ENCODE peak calls at places on chromosome 15, in six cellular contexts. Z is fibroblast of lung, J is transverse colon, R is choroid plexus epithelial cell, S is cardiac fibroblast, E is AG09309. U is an unnamed sample.

GRCh38 chr15:47517737-47518136 is 199.6 kb upstream of the SEMA6D start:
- DNase-seq in Z (peak; percentile 37), J (no peak), R (peak; percentile 69), S (peak; percentile 52), E (no peak), U (peak; percentile 50)

GRCh38 chr15:84826369-84826823 is 9.2 kb downstream of the ALPK3 start:
- DNase-seq in Z (peak; percentile 6), J (peak; percentile 50), R (peak; percentile 31), S (peak; percentile 15), E (no peak), U (no peak)

GRCh38 chr15:63465104-63465503 is 39.3 kb upstream of the USP3 start:
- DNase-seq in Z (peak; percentile 75), J (no peak), R (peak; percentile 55), S (peak; percentile 33), E (peak; percentile 45), U (peak; percentile 51)

GRCh38 chr15:40471778-40472130 is 970 bp downstream of the CHST14 start:
- DNase-seq in Z (no peak), J (peak; percentile 23), R (peak; percentile 23), S (no peak), E (no peak), U (no peak)

GRCh38 chr15:52136471-52136993 is 24.0 kb upstream of the BCL2L10 start:
- DNase-seq in Z (no peak), J (no peak), R (peak; percentile 50), S (no peak), E (peak; percentile 27), U (no peak)

GRCh38 chr15:76358453-76358852 is 21.9 kb downstream of the ISL2 start:
- DNase-seq in Z (no peak), J (no peak), R (no peak), S (no peak), E (no peak), U (no peak)

GRCh38 chr15:69290346-69291164 is 8.2 kb upstream of the PAQR5 start:
- DNase-seq in Z (no peak), J (no peak), R (peak; percentile 73), S (peak; percentile 69), E (no peak), U (no peak)

GRCh38 chr15:80585544-80586018 is 109.5 kb upstream of the ABHD17C start:
- DNase-seq in Z (no peak), J (peak; percentile 13), R (no peak), S (no peak), E (no peak), U (no peak)

GRCh38 chr15:52295421-52295991 is at the start of gene MYO5C:
- DNase-seq in Z (peak; percentile 43), J (peak; percentile 91), R (no peak), S (peak; percentile 10), E (no peak), U (no peak)

GRCh38 chr15:30990451-30991300 is 752 bp downstream of the MTMR10 start:
- DNase-seq in Z (peak; percentile 11), J (peak; percentile 33), R (peak; percentile 52), S (peak; percentile 46), E (no peak), U (no peak)

GRCh38 chr15:83486363-83486762 is 39.2 kb downstream of the SH3GL3 start:
- DNase-seq in Z (no peak), J (no peak), R (no peak), S (no peak), E (no peak), U (no peak)

GRCh38 chr15:49847937-49848823 is 227.3 kb downstream of the DTWD1 start:
- DNase-seq in Z (peak; percentile 99), J (no peak), R (peak; percentile 96), S (peak; percentile 99), E (peak; percentile 96), U (peak; percentile 97)

GRCh38 chr15:73019733-73020132 is 32.5 kb upstream of the NEO1 start:
- DNase-seq in Z (no peak), J (no peak), R (no peak), S (no peak), E (no peak), U (no peak)

GRCh38 chr15:63072023-63072650 is 29.6 kb downstream of the TPM1 start:
- DNase-seq in Z (peak; percentile 23), J (no peak), R (no peak), S (peak; percentile 18), E (no peak), U (no peak)

DNA sequence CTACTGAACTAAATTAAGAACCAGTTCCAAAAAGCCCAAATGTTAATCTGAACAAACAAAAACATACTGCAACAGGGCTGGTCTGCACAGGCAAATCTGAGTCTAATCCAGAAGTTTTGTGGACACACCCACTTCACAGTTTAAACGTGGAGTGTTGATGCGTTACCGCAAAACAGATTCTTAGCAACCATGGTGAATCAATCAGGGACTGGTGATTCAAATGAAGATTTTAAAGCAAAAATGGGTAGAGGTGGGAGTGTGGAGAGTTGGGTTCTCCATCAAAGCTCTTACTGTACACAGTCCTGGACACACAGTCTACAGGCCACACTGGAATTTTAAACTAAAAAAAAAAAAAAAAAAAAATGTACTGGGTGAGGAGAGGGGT is 5.2 kb downstream of the ANXA2 start:
- DNase-seq in Z (peak; percentile 89), J (peak; percentile 23), R (peak; percentile 85), S (peak; percentile 86), E (no peak), U (peak; percentile 72)
- H3K4me3 ChIP-seq in Z (peak overlapping the region; percentile 47), J (no peak overlapping the region), R (peak overlapping the region; percentile 22), S (peak overlapping the region; percentile 44), E (peak overlapping the region; percentile 18), U (peak overlapping the region; percentile 73)

DNA sequence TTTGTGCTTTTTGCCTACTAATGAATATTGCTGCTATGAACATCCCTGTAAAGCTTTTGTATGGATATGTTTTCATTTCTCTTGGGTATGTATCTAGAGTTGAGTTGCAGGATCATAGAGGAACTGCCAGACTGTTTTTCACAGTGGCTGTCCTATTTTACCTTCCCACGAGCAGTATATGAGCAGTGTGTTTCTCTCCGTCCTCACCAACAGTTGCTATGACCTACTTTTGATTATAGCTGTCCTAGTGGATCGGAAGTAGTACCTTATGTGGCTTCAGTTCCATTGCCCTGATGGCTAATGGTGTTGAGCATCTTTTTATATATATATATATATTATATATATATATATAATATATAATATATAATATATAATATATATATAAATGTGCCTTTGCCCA is 25.2 kb downstream of the CDAN1 start:
- DNase-seq in Z (no peak), J (no peak), R (no peak), S (no peak), E (no peak), U (no peak)
- TF ChIP-seq CTCF in Z (no peak), J (no peak), R (no peak), S (no peak), E (no peak), U (no peak)

DNA sequence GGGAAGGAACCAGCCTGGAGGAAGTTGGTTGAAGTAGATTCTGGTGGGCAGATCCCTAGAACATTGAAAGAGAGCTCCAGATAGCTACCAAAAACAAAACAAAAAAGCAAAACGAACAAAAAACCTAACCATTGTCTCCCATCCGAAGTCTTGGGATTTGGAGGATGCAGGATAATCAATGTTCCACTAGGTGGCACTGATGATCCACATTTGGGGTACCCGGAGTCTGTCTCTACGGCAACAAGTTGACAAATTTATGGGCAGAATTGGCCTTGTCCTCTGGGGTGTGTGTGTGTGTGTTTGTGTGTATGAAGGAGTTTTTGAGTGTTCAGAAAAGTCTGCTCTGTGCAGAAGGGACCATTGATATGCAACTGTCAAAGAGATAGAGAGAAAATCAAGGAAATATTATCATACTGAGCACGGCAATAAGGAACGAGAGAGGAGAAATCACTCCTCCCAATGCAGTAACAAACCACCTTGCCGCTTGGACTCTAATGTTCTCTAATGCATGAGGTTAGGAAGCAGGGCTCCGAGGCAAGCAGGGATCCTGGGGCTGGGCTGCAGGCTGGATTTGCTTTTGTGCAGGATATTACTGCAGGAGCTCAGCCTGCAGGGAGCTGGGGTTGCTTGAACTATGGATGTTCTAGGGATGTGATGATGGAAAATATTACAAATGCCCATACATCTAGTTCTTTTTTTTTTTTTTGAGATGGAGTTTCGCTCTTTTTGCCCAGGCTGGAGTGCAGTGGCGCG is 59.8 kb upstream of the KLHL25 start:
- DNase-seq in Z (peak; percentile 48), J (peak; percentile 24), R (peak; percentile 80), S (peak; percentile 81), E (peak; percentile 24), U (peak; percentile 45)
- H3K4me3 ChIP-seq in Z (no peak overlapping the region), J (no peak overlapping the region), R (no peak overlapping the region), S (no peak overlapping the region), E (no peak overlapping the region), U (no peak overlapping the region)

DNA sequence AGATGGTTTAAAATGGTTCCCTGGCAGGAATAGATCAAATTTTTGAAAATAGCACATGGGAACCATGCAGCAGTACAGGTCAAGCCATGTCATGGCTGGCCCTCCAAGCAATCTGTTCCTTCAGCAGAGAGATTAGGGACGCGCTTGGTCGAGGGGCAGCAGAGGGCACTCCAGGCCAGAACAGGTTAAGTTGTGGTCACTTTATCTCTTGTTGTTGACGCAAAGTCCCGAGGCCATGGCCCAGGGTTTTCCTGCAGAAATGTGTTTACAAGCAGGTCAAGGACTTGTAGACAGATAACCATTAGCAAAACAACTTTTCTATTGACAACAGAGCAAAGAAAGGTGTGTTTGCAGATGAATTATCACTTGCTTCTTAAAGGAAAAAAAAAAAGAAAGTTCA is 570.0 kb upstream of the NR2F2 start:
- DNase-seq in Z (no peak), J (no peak), R (peak; percentile 33), S (peak; percentile 17), E (no peak), U (no peak)
- TF ChIP-seq CTCF in Z (no peak), J (no peak), R (no peak), S (no peak), E (no peak), U (no peak)

GRCh38 chr15:53872410-53872809 is 105.8 kb upstream of the UNC13C start:
- DNase-seq in Z (no peak), J (no peak), R (no peak), S (no peak), E (no peak), U (no peak)
- H3K4me3 ChIP-seq in Z (no peak overlapping the region), J (no peak overlapping the region), R (no peak overlapping the region), S (no peak overlapping the region), E (no peak overlapping the region), U (no peak overlapping the region)

GRCh38 chr15:66711260-66711659 is 9.2 kb downstream of the SMAD6 start:
- DNase-seq in Z (no peak), J (no peak), R (no peak), S (no peak), E (no peak), U (no peak)
- TF ChIP-seq CTCF in Z (no peak), J (no peak), R (no peak), S (no peak), E (no peak), U (no peak)

GRCh38 chr15:23687143-23687470 is at the start of gene NDN:
- DNase-seq in Z (peak; percentile 63), J (peak; percentile 41), R (peak; percentile 12), S (peak; percentile 1), E (no peak), U (no peak)
- H3K4me3 ChIP-seq in Z (peak within 1 kb of the TSS; percentile 56), J (peak within 1 kb of the TSS; percentile 52), R (peak within 1 kb of the TSS; percentile 35), S (no peak within 1 kb of the TSS), E (peak within 1 kb of the TSS; percentile 37), U (peak within 1 kb of the TSS; percentile 50)

U was measured in astrocyte of the cerebellum.